ENCODE peak calls at places on chromosomes 7 and 10, in eight cellular contexts. I is PC-9, P is tibial artery, H is IMR-90, B is left ventricle myocardium inferior, K is heart left ventricle, W is fibroblast of lung, O is esophagus muscularis mucosa. A is an unnamed sample. For H3K36me3, the result is how much of the 10 kb centered on the place peaks cover.

GRCh38 chr7:134362587-134363483 is 46.1 kb upstream of the SLC35B4 start:
- DNase-seq in K (no peak), P (no peak), I (no peak), W (peak), O (no peak), B (no peak), H (peak), A (no peak)

GRCh38 chr7:2944729-2945128 is 98.9 kb downstream of the CARD11 start:
- DNase-seq in O (no peak), P (no peak), B (no peak), W (no peak), I (no peak), H (no peak), K (no peak), A (no peak)

GRCh38 chr10:52955337-52955736 is 182.8 kb upstream of the MBL2 start:
- DNase-seq in B (no peak), H (no peak), I (no peak), O (no peak), W (no peak), P (no peak), K (no peak), A (no peak)

GRCh38 chr7:149595541-149595940 is 97.9 kb upstream of the ZNF746 start:
- DNase-seq in K (no peak), O (no peak), P (no peak), B (no peak), H (no peak), W (no peak), I (no peak), A (no peak)

GRCh38 chr10:124125305-124126116 is 32.1 kb upstream of the CHST15 start:
- DNase-seq in P (no peak), H (no peak), O (no peak), K (no peak), I (peak), B (no peak), W (no peak), A (no peak)

GRCh38 chr7:93202594-93203273 is 23.5 kb downstream of the HEPACAM2 start:
- DNase-seq in B (no peak), O (no peak), I (no peak), W (no peak), P (no peak), H (no peak), K (no peak), A (no peak)

GRCh38 chr7:88664630-88665233 is 94.8 kb upstream of the ZNF804B start:
- DNase-seq in O (no peak), H (no peak), B (no peak), I (peak), W (no peak), P (no peak), K (no peak), A (no peak)

GRCh38 chr7:159159731-159160130 is 15.1 kb upstream of the VIPR2 start:
- DNase-seq in W (no peak), B (no peak), K (no peak), H (no peak), P (no peak), O (peak), I (no peak), A (no peak)

GRCh38 chr10:60267802-60268201 is 121.9 kb downstream of the ANK3 start:
- DNase-seq in I (no peak), B (no peak), P (no peak), O (no peak), K (no peak), W (no peak), H (no peak), A (no peak)

GRCh38 chr7:79876769-79877362 is 257.8 kb upstream of the GNAI1 start:
- DNase-seq in I (peak), P (no peak), K (no peak), O (no peak), W (peak), H (peak), B (no peak), A (no peak)

GRCh38 chr7:146961617-146962016 is 845.0 kb downstream of the CNTNAP2 start:
- DNase-seq in W (peak), I (peak), P (no peak), O (no peak), K (peak), B (no peak), H (no peak), A (no peak)

GRCh38 chr7:22921386-22922086 is 92.4 kb downstream of the HYCC1 start:
- DNase-seq in I (no peak), P (no peak), K (no peak), H (no peak), W (no peak), O (no peak), B (no peak), A (no peak)

GRCh38 chr7:131105803-131106680 is 221.6 kb upstream of the MKLN1 start:
- DNase-seq in K (peak), H (peak), P (peak), B (peak), O (peak), W (peak), I (peak), A (peak)

DNA sequence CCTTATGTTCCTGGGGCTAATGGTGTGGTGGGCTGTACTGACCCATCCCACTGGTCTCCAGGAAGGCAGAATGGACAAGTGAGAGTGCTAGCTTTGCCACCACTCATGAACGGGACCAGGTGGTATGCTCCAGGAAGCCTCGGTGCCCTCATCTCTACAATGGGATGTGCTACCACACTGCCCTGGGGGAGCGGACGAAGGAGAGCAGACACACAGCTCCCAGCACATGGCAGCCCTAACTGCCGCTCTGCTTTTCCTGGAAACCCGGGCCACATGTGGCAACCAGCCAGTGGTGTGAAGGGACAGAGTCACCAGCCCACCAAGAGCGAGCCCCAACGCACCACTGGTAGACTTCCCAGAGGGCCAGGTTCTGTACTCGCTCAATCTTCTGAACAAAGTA is 35.8 kb downstream of the PARP12 start:
- DNase-seq in I (no peak), W (no peak), K (no peak), H (no peak), P (no peak), O (no peak), B (no peak), A (no peak)
- H3K36me3 ChIP-seq in I (under half), W (under half), K (half or more), H (under half), P (under half), O (under half), B (half or more), A (under half)

GRCh38 chr10:59003203-59003602 is 173.2 kb upstream of the PHYHIPL start:
- DNase-seq in K (no peak), I (no peak), P (no peak), H (no peak), W (no peak), O (no peak), B (no peak), A (no peak)

GRCh38 chr10:58998924-58999713 is 177.3 kb upstream of the PHYHIPL start:
- DNase-seq in B (peak), W (peak), I (no peak), O (no peak), H (no peak), K (peak), P (peak), A (no peak)

GRCh38 chr10:59002011-59002410 is 174.4 kb upstream of the PHYHIPL start:
- DNase-seq in P (no peak), I (no peak), H (no peak), W (no peak), O (no peak), K (no peak), B (no peak), A (no peak)

GRCh38 chr10:58996866-58997265 is 179.6 kb upstream of the PHYHIPL start:
- DNase-seq in H (no peak), W (no peak), K (no peak), I (no peak), O (no peak), P (no peak), B (no peak), A (no peak)

GRCh38 chr10:59000162-59000825 is 176.1 kb upstream of the PHYHIPL start:
- DNase-seq in W (no peak), I (no peak), B (no peak), P (no peak), O (no peak), H (no peak), K (no peak), A (no peak)
- H3K27ac ChIP-seq in W (no peak), I (no peak), B (peak), P (peak), O (peak), H (no peak), K (peak), A (no peak)

GRCh38 chr7:155129186-155129585 is 59.1 kb downstream of the HTR5A start:
- DNase-seq in B (no peak), K (no peak), H (no peak), I (no peak), O (no peak), P (no peak), W (no peak), A (no peak)
- TF ChIP-seq CTCF in B (no peak), K (no peak), H (no peak), I (no peak), O (no peak), P (no peak), W (no peak), A (no peak)

DNA sequence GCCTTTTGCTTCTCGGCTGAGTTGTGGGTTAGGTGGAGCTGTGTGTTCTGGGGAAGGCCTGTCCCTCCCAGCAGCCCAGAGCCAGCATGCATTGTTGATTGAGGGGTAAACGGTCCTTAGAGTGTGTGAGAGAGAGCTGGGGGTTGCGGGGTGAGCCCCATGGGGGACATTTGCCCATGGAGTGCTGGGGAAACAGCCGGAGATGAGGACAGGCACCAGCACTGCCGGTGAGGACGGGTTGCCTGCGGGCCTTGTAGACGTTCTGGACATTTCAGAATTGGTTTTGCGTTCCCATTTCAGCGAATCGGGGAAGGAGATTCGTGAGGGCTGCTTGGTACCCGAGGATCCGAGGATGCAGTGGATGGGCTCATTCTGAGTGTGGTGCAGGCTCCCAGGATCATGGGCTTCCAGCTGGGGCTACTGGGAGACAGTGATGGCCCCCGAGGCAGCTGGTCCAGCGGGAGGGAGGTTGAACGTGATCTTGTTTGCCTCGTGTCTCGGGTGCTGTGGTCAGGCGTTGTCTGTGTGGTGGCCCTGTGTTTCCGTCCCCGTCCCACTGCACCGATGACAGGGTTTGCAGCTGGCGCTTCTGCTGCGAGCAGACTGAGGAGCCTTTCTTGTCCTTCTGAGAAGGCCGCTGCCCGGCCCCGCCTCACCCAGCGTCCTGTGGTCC is 113.9 kb downstream of the CYTH3 start:
- DNase-seq in K (no peak), O (no peak), B (no peak), H (no peak), P (no peak), W (no peak), I (no peak), A (no peak)
- H3K36me3 ChIP-seq in K (half or more), O (under half), B (half or more), H (half or more), P (under half), W (under half), I (under half), A (half or more)

GRCh38 chr10:100996678-100997363 is 2.8 kb upstream of the LZTS2 start:
- DNase-seq in I (no peak), B (no peak), W (no peak), K (peak), O (no peak), H (no peak), P (no peak), A (peak)
- H3K27ac ChIP-seq in I (no peak), B (peak), W (peak), K (peak), O (peak), H (peak), P (peak), A (peak)

DNA sequence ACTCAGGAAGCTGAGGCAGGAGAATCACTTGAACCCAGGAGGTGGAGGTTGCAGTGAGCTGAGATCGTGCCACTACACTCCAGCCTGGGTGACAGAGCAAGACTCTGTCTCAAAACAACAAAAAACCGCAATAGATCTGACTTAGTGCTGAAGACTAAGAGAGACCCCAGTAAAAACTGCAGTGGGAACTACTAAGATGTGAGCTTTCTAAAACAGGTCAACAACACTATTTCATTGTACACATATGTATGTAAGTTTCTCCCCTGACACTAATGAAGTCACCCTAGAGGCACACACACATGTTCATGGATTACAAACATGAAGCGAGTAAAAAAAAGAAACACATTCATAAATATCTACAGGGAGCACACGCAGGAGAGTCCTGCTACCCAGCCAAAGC is 68.3 kb downstream of the PDE1C start:
- DNase-seq in H (no peak), I (no peak), W (no peak), O (no peak), B (no peak), P (no peak), K (no peak), A (no peak)
- TF ChIP-seq CTCF in H (no peak), I (no peak), W (no peak), O (no peak), B (no peak), P (no peak), K (no peak), A (no peak)

DNA sequence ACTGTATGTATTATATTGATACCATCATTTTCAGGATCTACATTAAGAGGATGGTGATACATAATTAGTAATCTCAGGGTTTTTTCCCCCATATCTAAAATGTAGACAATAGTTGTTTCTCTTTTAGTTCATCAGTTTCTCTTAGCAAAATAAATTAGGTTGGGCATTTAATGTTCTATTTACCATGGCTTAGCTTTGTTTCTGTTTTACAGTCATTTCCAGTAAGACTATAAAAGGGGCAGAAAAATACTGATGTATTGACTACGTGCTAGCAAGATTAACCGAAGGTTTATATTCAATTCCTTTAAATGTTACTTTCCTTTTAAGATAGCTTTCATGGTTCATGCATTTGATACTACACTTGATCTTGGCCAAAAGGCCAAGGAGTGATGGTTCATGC is 26.2 kb downstream of the SUV39H2 start:
- DNase-seq in H (no peak), K (no peak), I (no peak), B (no peak), O (no peak), P (no peak), W (no peak), A (no peak)
- H3K36me3 ChIP-seq in H (under half), K (half or more), I (under half), B (under half), O (under half), P (under half), W (under half), A (under half)

GRCh38 chr10:80468002-80468401 is 13.9 kb downstream of the TSPAN14 start:
- DNase-seq in K (peak), H (no peak), P (peak), O (no peak), W (no peak), I (no peak), B (peak), A (no peak)
- H3K27ac ChIP-seq in K (peak), H (no peak), P (no peak), O (peak), W (no peak), I (peak), B (peak), A (no peak)

A was measured in WERI-Rb-1.